ENCODE peak calls at places on chromosomes 12 and 14, in five cellular contexts. One of them, this sample, is unnamed.

GRCh38 chr14:71029236-71029781 is 122.0 kb downstream of the PCNX1 start:
- DNase-seq in mammary epithelial cell: no peak
- DNase-seq in brain microvascular endothelial cell: no peak
- DNase-seq in stimulated activated CD4-positive, alpha-beta T cell treated with anti-CD3 and anti-CD28 coated beads, Interleukin-1b, Interleukin-23, amount 100 ng/mL, for 24 hours: no peak
- DNase-seq in OCI-M1: no peak
- DNase-seq in this sample: no peak

GRCh38 chr12:26976687-26977086 is 37.5 kb downstream of the TM7SF3 start:
- DNase-seq in mammary epithelial cell: no peak
- DNase-seq in OCI-M1: peak
- DNase-seq in brain microvascular endothelial cell: no peak
- DNase-seq in stimulated activated CD4-positive, alpha-beta T cell treated with anti-CD3 and anti-CD28 coated beads, Interleukin-1b, Interleukin-23, amount 100 ng/mL, for 24 hours: no peak
- DNase-seq in this sample: no peak

GRCh38 chr12:49698619-49699545 is 8.3 kb downstream of the FMNL3 start:
- DNase-seq in OCI-M1: peak
- DNase-seq in brain microvascular endothelial cell: peak
- DNase-seq in stimulated activated CD4-positive, alpha-beta T cell treated with anti-CD3 and anti-CD28 coated beads, Interleukin-1b, Interleukin-23, amount 100 ng/mL, for 24 hours: no peak
- DNase-seq in mammary epithelial cell: peak
- DNase-seq in this sample: no peak

GRCh38 chr12:23628836-23629235 is 320.6 kb downstream of the SOX5 start:
- DNase-seq in mammary epithelial cell: no peak
- DNase-seq in stimulated activated CD4-positive, alpha-beta T cell treated with anti-CD3 and anti-CD28 coated beads, Interleukin-1b, Interleukin-23, amount 100 ng/mL, for 24 hours: no peak
- DNase-seq in brain microvascular endothelial cell: no peak
- DNase-seq in OCI-M1: peak
- DNase-seq in this sample: no peak

GRCh38 chr12:103181366-103182152 is 224.1 kb downstream of the ASCL1 start:
- DNase-seq in OCI-M1: peak
- DNase-seq in brain microvascular endothelial cell: no peak
- DNase-seq in mammary epithelial cell: no peak
- DNase-seq in stimulated activated CD4-positive, alpha-beta T cell treated with anti-CD3 and anti-CD28 coated beads, Interleukin-1b, Interleukin-23, amount 100 ng/mL, for 24 hours: no peak
- DNase-seq in this sample: no peak

GRCh38 chr12:23084236-23084995 is 459.4 kb downstream of the ETNK1 start:
- DNase-seq in OCI-M1: peak
- DNase-seq in brain microvascular endothelial cell: peak
- DNase-seq in mammary epithelial cell: peak
- DNase-seq in stimulated activated CD4-positive, alpha-beta T cell treated with anti-CD3 and anti-CD28 coated beads, Interleukin-1b, Interleukin-23, amount 100 ng/mL, for 24 hours: no peak
- DNase-seq in this sample: no peak

GRCh38 chr12:110015132-110015531 is 15.9 kb downstream of the ANKRD13A start:
- DNase-seq in stimulated activated CD4-positive, alpha-beta T cell treated with anti-CD3 and anti-CD28 coated beads, Interleukin-1b, Interleukin-23, amount 100 ng/mL, for 24 hours: no peak
- DNase-seq in mammary epithelial cell: no peak
- DNase-seq in OCI-M1: no peak
- DNase-seq in brain microvascular endothelial cell: no peak
- DNase-seq in this sample: no peak

GRCh38 chr14:99094901-99095300 is 177.1 kb downstream of the BCL11B start:
- DNase-seq in brain microvascular endothelial cell: no peak
- DNase-seq in OCI-M1: no peak
- DNase-seq in mammary epithelial cell: no peak
- DNase-seq in stimulated activated CD4-positive, alpha-beta T cell treated with anti-CD3 and anti-CD28 coated beads, Interleukin-1b, Interleukin-23, amount 100 ng/mL, for 24 hours: no peak
- DNase-seq in this sample: no peak

GRCh38 chr12:68303850-68304249 is 28.3 kb downstream of the MDM1 start:
- DNase-seq in mammary epithelial cell: no peak
- DNase-seq in brain microvascular endothelial cell: peak
- DNase-seq in OCI-M1: no peak
- DNase-seq in stimulated activated CD4-positive, alpha-beta T cell treated with anti-CD3 and anti-CD28 coated beads, Interleukin-1b, Interleukin-23, amount 100 ng/mL, for 24 hours: no peak
- DNase-seq in this sample: no peak

GRCh38 chr12:52130695-52131094 is 51.2 kb downstream of the SMIM41 start:
- DNase-seq in mammary epithelial cell: no peak
- DNase-seq in stimulated activated CD4-positive, alpha-beta T cell treated with anti-CD3 and anti-CD28 coated beads, Interleukin-1b, Interleukin-23, amount 100 ng/mL, for 24 hours: no peak
- DNase-seq in OCI-M1: no peak
- DNase-seq in brain microvascular endothelial cell: no peak
- DNase-seq in this sample: no peak

GRCh38 chr14:89621009-89621421 is 204.0 kb upstream of the FOXN3 start:
- DNase-seq in brain microvascular endothelial cell: no peak
- DNase-seq in stimulated activated CD4-positive, alpha-beta T cell treated with anti-CD3 and anti-CD28 coated beads, Interleukin-1b, Interleukin-23, amount 100 ng/mL, for 24 hours: no peak
- DNase-seq in mammary epithelial cell: no peak
- DNase-seq in OCI-M1: no peak
- DNase-seq in this sample: no peak

GRCh38 chr12:77995436-77996167 is 164.9 kb downstream of the NAV3 start:
- DNase-seq in stimulated activated CD4-positive, alpha-beta T cell treated with anti-CD3 and anti-CD28 coated beads, Interleukin-1b, Interleukin-23, amount 100 ng/mL, for 24 hours: no peak
- DNase-seq in brain microvascular endothelial cell: peak
- DNase-seq in mammary epithelial cell: peak
- DNase-seq in OCI-M1: no peak
- DNase-seq in this sample: no peak

GRCh38 chr12:49335955-49336644 is 888 bp downstream of the C1QL4 start:
- DNase-seq in OCI-M1: no peak
- DNase-seq in brain microvascular endothelial cell: no peak
- DNase-seq in mammary epithelial cell: no peak
- DNase-seq in stimulated activated CD4-positive, alpha-beta T cell treated with anti-CD3 and anti-CD28 coated beads, Interleukin-1b, Interleukin-23, amount 100 ng/mL, for 24 hours: no peak
- DNase-seq in this sample: no peak

GRCh38 chr14:104392396-104393198 is 187.0 kb upstream of the C14orf180 start:
- DNase-seq in stimulated activated CD4-positive, alpha-beta T cell treated with anti-CD3 and anti-CD28 coated beads, Interleukin-1b, Interleukin-23, amount 100 ng/mL, for 24 hours: no peak
- DNase-seq in OCI-M1: no peak
- DNase-seq in brain microvascular endothelial cell: no peak
- DNase-seq in mammary epithelial cell: no peak
- DNase-seq in this sample: no peak

GRCh38 chr14:79680087-79680486 is 531.2 kb downstream of the DIO2 start:
- DNase-seq in mammary epithelial cell: no peak
- DNase-seq in brain microvascular endothelial cell: no peak
- DNase-seq in OCI-M1: no peak
- DNase-seq in stimulated activated CD4-positive, alpha-beta T cell treated with anti-CD3 and anti-CD28 coated beads, Interleukin-1b, Interleukin-23, amount 100 ng/mL, for 24 hours: no peak
- DNase-seq in this sample: no peak

GRCh38 chr12:82996168-82996812 is 309.6 kb downstream of the TMTC2 start:
- DNase-seq in brain microvascular endothelial cell: no peak
- DNase-seq in stimulated activated CD4-positive, alpha-beta T cell treated with anti-CD3 and anti-CD28 coated beads, Interleukin-1b, Interleukin-23, amount 100 ng/mL, for 24 hours: no peak
- DNase-seq in OCI-M1: no peak
- DNase-seq in mammary epithelial cell: peak
- DNase-seq in this sample: no peak

GRCh38 chr14:91229743-91230200 is 14.7 kb downstream of the GPR68 start:
- DNase-seq in stimulated activated CD4-positive, alpha-beta T cell treated with anti-CD3 and anti-CD28 coated beads, Interleukin-1b, Interleukin-23, amount 100 ng/mL, for 24 hours: no peak
- DNase-seq in brain microvascular endothelial cell: peak
- DNase-seq in OCI-M1: peak
- DNase-seq in mammary epithelial cell: peak
- DNase-seq in this sample: no peak

This sample was measured in cerebellar nuclear complex.